ENCODE peak calls at places on chromosomes 1 and 21, in five cellular contexts. C, D, O, I and X are unnamed samples.

GRCh38 chr21:32325706-32326105 is 27.1 kb downstream of the MRAP start:
- DNase-seq in C (no peak), D (no peak), O (no peak), I (no peak), X (no peak)

GRCh38 chr21:36179145-36179544 is 22.5 kb downstream of the DOP1B start:
- DNase-seq in C (no peak), D (no peak), O (no peak), I (no peak), X (no peak)

GRCh38 chr1:218426343-218426657 is 81.2 kb downstream of the TGFB2 start:
- DNase-seq in C (no peak), D (no peak), O (no peak), I (no peak), X (no peak)

GRCh38 chr1:163273766-163274441 is 47.9 kb upstream of the NUF2 start:
- DNase-seq in C (no peak), D (no peak), O (no peak), I (no peak), X (no peak)

GRCh38 chr1:175493999-175494336 is 249.4 kb downstream of the TNR start:
- DNase-seq in C (no peak), D (no peak), O (no peak), I (no peak), X (no peak)

GRCh38 chr1:10644307-10645128 is 151.9 kb downstream of the CASZ1 start:
- DNase-seq in C (no peak), D (no peak), O (no peak), I (no peak), X (no peak)

GRCh38 chr1:198919667-198920398 is 281.0 kb downstream of the PTPRC start:
- DNase-seq in C (no peak), D (no peak), O (no peak), I (no peak), X (no peak)

GRCh38 chr1:11802616-11802972 is 3.2 kb downstream of the MTHFR start:
- DNase-seq in C (no peak), D (no peak), O (no peak), I (no peak), X (peak; percentile 43)

GRCh38 chr1:57017717-57018116 is 51.9 kb upstream of the C8B start:
- DNase-seq in C (no peak), D (no peak), O (peak; percentile 7), I (no peak), X (no peak)

GRCh38 chr1:220076861-220077762 is 12.5 kb downstream of the BPNT1 start:
- DNase-seq in C (no peak), D (no peak), O (no peak), I (no peak), X (no peak)

GRCh38 chr1:45373573-45373972 is 33.3 kb upstream of the MUTYH start:
- DNase-seq in C (no peak), D (no peak), O (no peak), I (no peak), X (no peak)

GRCh38 chr1:45380125-45380524 is 39.9 kb upstream of the MUTYH start:
- DNase-seq in C (no peak), D (no peak), O (no peak), I (no peak), X (no peak)

GRCh38 chr1:45381243-45381642 is 41.0 kb upstream of the MUTYH start:
- DNase-seq in C (no peak), D (no peak), O (no peak), I (no peak), X (no peak)

GRCh38 chr1:45375104-45376090 is 35.2 kb upstream of the MUTYH start:
- DNase-seq in C (no peak), D (no peak), O (no peak), I (no peak), X (no peak)

GRCh38 chr1:45378184-45378583 is 37.9 kb upstream of the MUTYH start:
- DNase-seq in C (no peak), D (no peak), O (no peak), I (no peak), X (no peak)
- TF ChIP-seq CTCF in C (no peak), D (no peak), O (no peak), I (no peak), X (no peak)

GRCh38 chr21:15241997-15242767 is 177.4 kb upstream of the NRIP1 start:
- DNase-seq in C (no peak), D (no peak), O (no peak), I (no peak), X (no peak)
- TF ChIP-seq CTCF in C (no peak), D (no peak), O (no peak), I (no peak), X (no peak)

DNA sequence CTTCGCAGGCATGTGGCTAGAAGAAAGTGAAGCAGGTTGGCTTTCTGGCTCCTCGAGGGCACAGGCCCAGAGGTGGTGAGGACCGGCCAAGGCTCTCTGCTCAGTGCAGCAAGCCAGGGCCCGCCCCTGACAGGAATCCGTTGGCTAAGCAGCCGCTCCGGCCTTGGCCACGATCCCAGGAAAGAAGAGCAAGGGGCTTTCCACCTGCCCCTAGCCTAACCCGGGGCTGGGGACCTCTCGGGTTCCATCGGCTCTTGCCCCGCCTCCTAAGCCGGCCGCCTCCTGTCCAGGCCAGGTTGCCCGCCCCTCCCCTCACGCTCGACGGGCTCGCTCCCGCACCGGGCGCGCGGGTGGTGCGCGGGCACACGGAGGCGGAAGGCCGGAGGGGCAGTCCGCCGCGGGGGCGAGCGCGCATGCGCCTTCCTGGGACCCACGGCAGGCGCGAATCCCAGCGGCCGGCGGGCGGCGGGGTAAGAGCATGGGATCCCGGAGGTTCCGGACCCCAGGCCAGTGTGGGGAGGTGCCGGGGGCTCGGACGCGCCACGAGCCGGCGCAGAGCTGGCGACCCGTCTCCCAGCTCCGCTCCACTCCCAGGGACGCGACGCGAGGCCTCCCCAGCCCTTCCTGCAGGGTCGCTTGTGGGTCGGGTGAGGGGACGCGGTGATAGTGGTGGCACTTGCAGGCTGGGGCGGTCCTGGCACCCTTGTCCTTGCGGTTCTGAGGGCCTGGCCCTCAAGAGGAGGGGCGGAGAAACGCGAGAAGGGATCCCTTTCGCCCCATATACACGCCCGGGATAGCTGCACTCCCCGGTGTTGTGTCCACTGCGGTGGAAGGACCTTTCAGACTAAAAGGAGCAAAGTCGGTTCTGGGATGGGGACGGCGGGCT is at the start of gene ALG6:
- DNase-seq in C (peak; percentile 60), D (peak; percentile 98), O (peak; percentile 98), I (peak; percentile 67), X (peak; percentile 92)
- TF ChIP-seq CTCF in C (peak; percentile 5), D (no peak), O (no peak), I (no peak), X (no peak)

GRCh38 chr1:187481581-187482148 is 652.9 kb downstream of the PLA2G4A start:
- DNase-seq in C (no peak), D (no peak), O (no peak), I (no peak), X (no peak)
- TF ChIP-seq CTCF in C (no peak), D (no peak), O (no peak), I (no peak), X (no peak)

DNA sequence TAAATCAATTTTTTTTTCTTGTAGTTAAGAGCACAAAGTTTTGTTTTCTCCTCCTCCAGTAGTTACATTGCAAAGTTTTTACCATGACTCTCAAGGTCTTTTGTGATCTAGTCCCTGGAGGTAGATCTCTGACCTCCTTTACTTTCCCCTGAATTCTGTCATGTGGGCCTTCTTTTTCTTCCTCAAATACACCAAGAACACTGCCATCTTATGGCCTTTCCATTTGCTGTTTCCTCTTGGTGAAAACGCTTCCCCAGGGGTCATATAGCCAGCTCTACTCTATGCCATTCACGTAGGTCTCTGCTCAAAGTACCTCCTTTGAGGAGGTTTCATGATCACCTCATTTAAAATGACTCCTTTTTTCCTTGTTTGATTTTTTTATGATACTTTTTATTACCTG is 2.7 kb downstream of the DDX20 start:
- DNase-seq in C (no peak), D (no peak), O (no peak), I (no peak), X (no peak)
- TF ChIP-seq CTCF in C (no peak), D (no peak), O (no peak), I (peak; percentile 11), X (no peak)

DNA sequence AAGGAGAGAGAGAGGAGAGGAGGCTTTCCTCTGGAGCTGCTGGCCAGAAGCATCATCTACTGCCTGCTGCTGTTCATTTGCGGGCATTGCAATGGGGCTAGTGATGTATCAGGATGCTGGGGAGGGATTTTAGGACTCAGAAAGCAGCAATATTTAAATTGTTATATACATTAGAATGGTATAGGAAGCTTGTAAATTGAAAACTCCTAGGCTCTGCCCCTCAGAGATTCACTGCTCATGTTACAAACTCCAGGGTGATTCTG is 141.9 kb downstream of the ZNF648 start:
- DNase-seq in C (no peak), D (no peak), O (no peak), I (no peak), X (no peak)
- TF ChIP-seq CTCF in C (no peak), D (no peak), O (no peak), I (no peak), X (no peak)

GRCh38 chr1:58799650-58800049 is 15.8 kb upstream of the JUN start:
- DNase-seq in C (no peak), D (no peak), O (no peak), I (no peak), X (no peak)

GRCh38 chr1:58805716-58806571 is 22.1 kb upstream of the JUN start:
- DNase-seq in C (no peak), D (no peak), O (peak; percentile 37), I (no peak), X (no peak)

GRCh38 chr1:58802640-58803476 is 19.0 kb upstream of the JUN start:
- DNase-seq in C (no peak), D (no peak), O (no peak), I (no peak), X (no peak)

GRCh38 chr1:58804853-58805252 is 21.0 kb upstream of the JUN start:
- DNase-seq in C (no peak), D (no peak), O (no peak), I (no peak), X (no peak)

GRCh38 chr1:58803858-58804257 is 20.0 kb upstream of the JUN start:
- DNase-seq in C (no peak), D (no peak), O (no peak), I (no peak), X (no peak)
- TF ChIP-seq CTCF in C (no peak), D (no peak), O (no peak), I (no peak), X (no peak)

GRCh38 chr1:6116137-6116536 is 64.0 kb downstream of the CHD5 start:
- DNase-seq in C (no peak), D (no peak), O (no peak), I (peak; percentile 73), X (no peak)
- TF ChIP-seq CTCF in C (no peak), D (no peak), O (no peak), I (no peak), X (no peak)

DNA sequence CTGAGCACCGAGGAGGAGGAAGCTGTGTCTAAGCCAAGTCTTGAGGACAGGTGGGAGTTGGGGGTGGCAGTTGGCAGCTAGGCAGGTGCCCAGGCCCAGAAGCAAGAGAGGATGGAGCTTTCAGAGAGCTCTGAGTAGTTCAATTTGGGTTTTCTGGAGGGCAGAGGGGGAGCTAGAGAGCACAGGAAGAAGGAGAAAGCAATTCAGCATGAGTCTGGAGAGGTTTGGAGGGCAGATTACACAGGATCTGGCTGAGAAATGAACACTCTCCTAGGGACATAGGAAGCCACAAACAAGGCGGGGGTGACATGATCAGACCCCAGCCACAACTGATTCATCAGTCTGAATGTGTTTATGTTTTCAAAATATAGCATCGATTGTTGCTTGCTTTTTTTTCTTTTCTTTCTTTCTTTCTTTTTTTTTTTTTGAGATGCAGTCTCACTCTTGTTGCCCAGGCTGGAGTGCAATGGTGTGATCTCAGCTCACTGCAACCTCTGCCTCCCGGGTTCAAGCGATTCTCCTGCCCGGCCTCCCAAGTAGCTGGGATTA is 23.8 kb downstream of the PTPRF start:
- DNase-seq in C (no peak), D (no peak), O (peak; percentile 63), I (no peak), X (no peak)
- TF ChIP-seq CTCF in C (no peak), D (peak; percentile 33), O (peak; percentile 50), I (no peak), X (no peak)